ENCODE peak calls at places on chromosomes 7 and 10, in five cellular contexts. T is lower leg skin, S is OCI-LY7, Q is GM12865, R is adrenal gland. N is an unnamed sample.

GRCh38 chr7:2537981-2538851 is 17.1 kb downstream of the BRAT1 start:
- DNase-seq in T (peak), S (no peak), Q (no peak), R (peak), N (no peak)

GRCh38 chr7:76310102-76310957 is 7.9 kb downstream of the HSPB1 start:
- DNase-seq in T (no peak), S (peak), Q (no peak), R (peak), N (no peak)

GRCh38 chr7:25911738-25912607 is 240.0 kb upstream of the NFE2L3 start:
- DNase-seq in T (no peak), S (no peak), Q (no peak), R (no peak), N (no peak)

GRCh38 chr10:132065491-132066105 is at the start of gene JAKMIP3:
- DNase-seq in T (peak), S (no peak), Q (no peak), R (peak), N (peak)

GRCh38 chr10:121088524-121088923 is 237.4 kb downstream of the WDR11 start:
- DNase-seq in T (no peak), S (no peak), Q (no peak), R (peak), N (no peak)

GRCh38 chr10:20633721-20634120 is 263.4 kb downstream of the NEBL start:
- DNase-seq in T (no peak), S (no peak), Q (no peak), R (no peak), N (no peak)

GRCh38 chr10:77622822-77623410 is 14.7 kb downstream of the KCNMA1 start:
- DNase-seq in T (no peak), S (no peak), Q (peak), R (no peak), N (no peak)

GRCh38 chr10:130747946-130748345 is 563.6 kb downstream of the TCERG1L start:
- DNase-seq in T (no peak), S (no peak), Q (no peak), R (no peak), N (no peak)

GRCh38 chr7:65269150-65269856 is 104.4 kb upstream of the ZNF92 start:
- DNase-seq in T (no peak), S (peak), Q (peak), R (peak), N (no peak)

GRCh38 chr7:29255199-29255838 is 60.7 kb downstream of the CHN2 start:
- DNase-seq in T (no peak), S (no peak), Q (no peak), R (peak), N (no peak)

GRCh38 chr7:111591-111990 is 80.8 kb upstream of the FAM20C start:
- DNase-seq in T (no peak), S (no peak), Q (no peak), R (no peak), N (no peak)

GRCh38 chr10:124523886-124524285 is 62.3 kb downstream of the LHPP start:
- DNase-seq in T (no peak), S (no peak), Q (no peak), R (no peak), N (no peak)
- H3K4me3 ChIP-seq in T (no peak), S (no peak), Q (no peak), R (no peak), N (no peak)

GRCh38 chr10:7102557-7103349 is 308.1 kb downstream of the SFMBT2 start:
- DNase-seq in T (no peak), S (peak), Q (peak), R (no peak), N (no peak)
- H3K4me3 ChIP-seq in T (no peak), S (peak), Q (no peak), R (no peak), N (no peak)

GRCh38 chr7:93981480-93981874 is 22.7 kb downstream of the BET1 start:
- DNase-seq in T (no peak), S (no peak), Q (no peak), R (no peak), N (no peak)
- H3K4me3 ChIP-seq in T (no peak), S (no peak), Q (no peak), R (no peak), N (no peak)

DNA sequence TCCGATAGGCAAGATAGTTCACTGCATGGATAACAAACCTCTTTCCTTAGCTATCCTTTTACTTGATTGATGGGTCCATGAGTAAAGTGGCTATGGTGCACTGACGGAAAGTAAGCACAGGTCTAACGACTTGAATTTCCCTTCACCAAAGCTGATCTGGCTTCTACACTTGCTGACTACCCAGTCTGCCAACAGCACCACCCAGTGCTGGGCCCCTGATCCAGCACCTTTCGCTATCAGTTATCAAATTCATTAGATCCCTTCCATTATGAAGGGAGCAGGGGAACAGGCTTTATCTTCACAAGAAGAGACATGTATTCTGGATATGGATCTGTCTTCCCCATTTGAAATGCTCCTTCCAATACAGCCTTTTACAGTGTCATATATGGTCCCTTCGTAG is 855.9 kb downstream of the GRID1 start:
- DNase-seq in T (no peak), S (no peak), Q (no peak), R (no peak), N (no peak)
- H3K4me3 ChIP-seq in T (no peak), S (no peak), Q (no peak), R (no peak), N (no peak)

DNA sequence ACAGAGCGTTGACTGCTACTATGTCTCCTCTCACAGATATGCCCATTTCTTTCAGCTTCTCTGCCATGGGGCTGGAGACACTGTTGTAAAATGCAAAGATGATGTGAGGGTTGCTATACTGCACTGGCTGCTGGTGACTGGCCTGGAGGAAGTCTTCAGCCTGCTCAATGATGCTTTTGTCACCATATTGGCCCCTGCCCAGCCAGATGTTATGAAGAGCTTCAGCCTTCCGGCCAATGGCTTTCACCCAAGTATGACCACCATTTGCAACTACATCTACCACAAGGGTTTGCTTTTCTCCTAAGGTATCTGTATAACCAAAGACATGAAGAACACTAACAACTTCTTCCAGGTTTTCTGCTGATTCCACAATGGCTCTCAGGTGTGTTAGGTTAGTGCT is 1.6 kb downstream of the C7orf25 start:
- DNase-seq in T (no peak), S (no peak), Q (no peak), R (no peak), N (no peak)
- H3K4me3 ChIP-seq in T (no peak), S (peak), Q (no peak), R (no peak), N (no peak)

GRCh38 chr10:128594688-128595087 is 468.5 kb upstream of the MKI67 start:
- DNase-seq in T (no peak), S (no peak), Q (no peak), R (no peak), N (no peak)

GRCh38 chr10:128602183-128602582 is 476.0 kb upstream of the MKI67 start:
- DNase-seq in T (no peak), S (no peak), Q (no peak), R (no peak), N (no peak)

GRCh38 chr10:128596906-128597305 is 470.7 kb upstream of the MKI67 start:
- DNase-seq in T (no peak), S (no peak), Q (no peak), R (no peak), N (no peak)

GRCh38 chr10:128599538-128599937 is 473.3 kb upstream of the MKI67 start:
- DNase-seq in T (no peak), S (no peak), Q (no peak), R (no peak), N (no peak)

DNA sequence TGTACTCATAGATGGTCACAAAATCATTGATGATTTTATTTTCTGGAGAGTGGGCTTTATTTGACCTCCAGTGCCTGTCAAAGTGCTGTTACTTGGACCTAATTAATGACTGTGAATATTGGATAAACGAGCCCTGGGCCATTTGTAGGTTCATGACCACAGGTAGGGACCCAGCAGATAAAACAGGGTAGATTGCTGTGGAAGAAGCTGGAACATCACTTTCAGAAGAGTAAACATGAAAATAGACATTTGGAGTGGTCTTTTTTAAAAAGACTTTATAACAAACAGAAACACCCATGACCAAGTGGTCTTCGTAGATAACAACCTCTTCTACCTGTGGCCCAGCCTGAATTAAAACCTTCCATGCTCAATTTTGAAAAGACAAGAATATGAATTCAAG is 472.8 kb upstream of the MKI67 start:
- DNase-seq in T (no peak), S (no peak), Q (no peak), R (no peak), N (no peak)
- H3K4me3 ChIP-seq in T (no peak), S (no peak), Q (no peak), R (no peak), N (no peak)

GRCh38 chr10:34740321-34740720 is 74.8 kb downstream of the PARD3 start:
- DNase-seq in T (no peak), S (no peak), Q (no peak), R (no peak), N (no peak)
- H3K4me3 ChIP-seq in T (no peak), S (no peak), Q (no peak), R (no peak), N (peak)

GRCh38 chr7:7136857-7137309 is 45.5 kb upstream of the C1GALT1 start:
- DNase-seq in T (no peak), S (no peak), Q (no peak), R (no peak), N (no peak)
- H3K4me3 ChIP-seq in T (no peak), S (no peak), Q (no peak), R (no peak), N (no peak)

N was measured in skeletal muscle cell.